ENCODE peak calls at places on chromosomes 6 and 20, in four cellular contexts. U, P, M and Z are unnamed samples.
A peak's percentile ranks its signal among the peaks of the same experiment; 100 is the strongest.

GRCh38 chr6:33589723-33590530 is 9.9 kb upstream of the BAK1 start:
- DNase-seq in P (peak; percentile 78), U (peak; percentile 75), M (peak; percentile 86), Z (peak; percentile 87)

GRCh38 chr6:14756370-14756769 is 489.5 kb upstream of the JARID2 start:
- DNase-seq in U (no peak), M (no peak), P (no peak), Z (no peak)

GRCh38 chr20:31927758-31928157 is 24.1 kb downstream of the PDRG1 start:
- DNase-seq in M (no peak), U (no peak), P (no peak), Z (no peak)

GRCh38 chr6:138297761-138298298 is 79.5 kb upstream of the PBOV1 start:
- DNase-seq in U (no peak), P (no peak), M (no peak), Z (no peak)

GRCh38 chr20:33796263-33796906 is 14.8 kb upstream of the CHMP4B start:
- DNase-seq in P (peak; percentile 89), U (no peak), M (no peak), Z (no peak)

GRCh38 chr20:41362748-41363140 is 3.9 kb downstream of the EMILIN3 start:
- DNase-seq in P (no peak), M (no peak), U (no peak), Z (no peak)

GRCh38 chr20:35286077-35286898 is 1.7 kb upstream of the EIF6 start:
- DNase-seq in P (no peak), M (no peak), U (no peak), Z (no peak)

GRCh38 chr20:63238491-63239126 is 2.9 kb downstream of the BIRC7 start:
- DNase-seq in U (no peak), M (no peak), P (no peak), Z (no peak)

GRCh38 chr20:61433816-61434215 is 181.8 kb downstream of the CDH4 start:
- DNase-seq in M (no peak), U (no peak), P (no peak), Z (no peak)

GRCh38 chr20:61435184-61435822 is 183.2 kb downstream of the CDH4 start:
- DNase-seq in M (no peak), U (no peak), P (no peak), Z (no peak)

GRCh38 chr20:61436268-61436667 is 184.2 kb downstream of the CDH4 start:
- DNase-seq in U (no peak), P (no peak), M (no peak), Z (no peak)

GRCh38 chr20:61435823-61436220 is 183.8 kb downstream of the CDH4 start:
- DNase-seq in P (no peak), M (no peak), U (no peak), Z (no peak)

DNA sequence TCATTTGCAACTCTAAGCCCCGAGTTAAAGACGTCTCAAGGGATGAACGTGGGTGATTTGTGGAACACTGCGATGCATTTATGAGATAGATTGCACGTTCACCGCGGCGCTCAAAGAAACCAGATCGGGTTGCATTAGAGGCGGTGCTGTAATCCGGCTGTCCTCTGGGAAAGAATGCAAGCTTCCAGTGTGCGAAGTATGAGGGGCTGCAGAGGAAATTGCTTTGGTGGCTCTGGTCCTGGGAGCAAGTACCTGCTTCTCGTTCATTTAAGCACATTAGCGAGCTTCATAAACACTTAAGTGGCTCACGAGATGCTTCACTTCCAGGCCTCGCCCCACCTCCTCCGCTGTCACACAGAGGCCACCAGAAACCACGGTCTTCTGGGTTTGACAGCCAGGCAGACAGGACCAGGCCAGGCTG is 182.3 kb downstream of the CDH4 start:
- DNase-seq in P (no peak), M (no peak), U (peak; percentile 43), Z (no peak)
- H3K4me1 ChIP-seq in P (no peaks in the 10 kb centered on the region), M (no peaks in the 10 kb centered on the region), U (peaks cover 9% of the 10 kb centered on the region), Z (no peaks in the 10 kb centered on the region)

GRCh38 chr20:59745716-59746115 is 141.4 kb downstream of the PHACTR3 start:
- DNase-seq in M (no peak), U (no peak), P (no peak), Z (no peak)

GRCh38 chr20:59743767-59744485 is 139.6 kb downstream of the PHACTR3 start:
- DNase-seq in M (no peak), U (no peak), P (no peak), Z (no peak)

GRCh38 chr20:59746155-59746554 is 141.8 kb downstream of the PHACTR3 start:
- DNase-seq in M (no peak), P (no peak), U (no peak), Z (no peak)

GRCh38 chr20:59744756-59745155 is 140.4 kb downstream of the PHACTR3 start:
- DNase-seq in P (no peak), U (no peak), M (no peak), Z (no peak)

GRCh38 chr20:59745201-59745600 is 140.9 kb downstream of the PHACTR3 start:
- DNase-seq in P (no peak), M (no peak), U (no peak), Z (no peak)
- H3K36me3 ChIP-seq in P (no peaks in the 10 kb centered on the region), M (no peaks in the 10 kb centered on the region), U (no peaks in the 10 kb centered on the region), Z (no peaks in the 10 kb centered on the region)

DNA sequence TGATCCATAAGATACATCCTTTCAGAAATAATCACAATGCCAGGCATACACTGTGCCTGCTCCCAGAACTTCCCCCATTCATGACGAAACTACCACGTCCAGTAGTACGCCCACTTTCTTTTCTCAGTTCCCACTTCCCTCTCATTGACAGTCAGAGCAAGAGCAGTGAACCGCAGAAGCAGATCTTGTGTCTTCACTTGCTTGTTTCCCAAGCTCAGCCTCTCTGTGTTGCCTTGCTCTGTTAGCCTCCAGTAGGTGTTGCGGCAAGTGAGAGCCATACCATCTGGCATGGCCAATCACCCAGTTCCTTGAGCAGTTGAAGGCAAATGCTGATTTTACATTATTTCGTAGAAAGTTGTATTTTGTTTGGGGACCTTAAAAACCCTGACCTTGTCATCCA is 11.7 kb downstream of the UST start:
- DNase-seq in P (no peak), U (no peak), M (no peak), Z (peak; percentile 62)
- H3K4me3 ChIP-seq in P (no peak overlapping the region), U (no peak overlapping the region), M (no peak overlapping the region), Z (no peak overlapping the region)

GRCh38 chr6:41537359-41537758 is 8.8 kb upstream of the FOXP4 start:
- DNase-seq in U (no peak), M (no peak), P (no peak), Z (no peak)

GRCh38 chr6:41536884-41537347 is 9.3 kb upstream of the FOXP4 start:
- DNase-seq in P (peak; percentile 95), M (peak; percentile 51), U (no peak), Z (peak; percentile 74)

GRCh38 chr6:41539204-41539603 is 7.0 kb upstream of the FOXP4 start:
- DNase-seq in U (no peak), M (no peak), P (no peak), Z (no peak)

GRCh38 chr6:41538556-41539182 is 7.5 kb upstream of the FOXP4 start:
- DNase-seq in M (no peak), P (no peak), U (no peak), Z (no peak)

GRCh38 chr6:41535766-41536165 is 10.4 kb upstream of the FOXP4 start:
- DNase-seq in P (no peak), M (no peak), U (no peak), Z (no peak)
- H3K4me1 ChIP-seq in P (peaks cover 17% of the 10 kb centered on the region), M (no peaks in the 10 kb centered on the region), U (no peaks in the 10 kb centered on the region), Z (peaks cover 31% of the 10 kb centered on the region)

GRCh38 chr6:17785094-17785787 is 78.5 kb upstream of the NUP153 start:
- DNase-seq in P (no peak), M (no peak), U (no peak), Z (no peak)

GRCh38 chr6:17780071-17780470 is 73.3 kb upstream of the NUP153 start:
- DNase-seq in P (no peak), M (no peak), U (peak; percentile 11), Z (no peak)
- H3K36me3 ChIP-seq in P (no peaks in the 10 kb centered on the region), M (no peaks in the 10 kb centered on the region), U (peaks cover 68% of the 10 kb centered on the region), Z (peaks cover 97% of the 10 kb centered on the region)

GRCh38 chr6:44216677-44217331 is at the start of gene MYMX:
- DNase-seq in M (no peak), U (no peak), P (peak; percentile 75), Z (no peak)

GRCh38 chr6:44214307-44214706 is 2.4 kb upstream of the MYMX start:
- DNase-seq in P (no peak), U (no peak), M (no peak), Z (no peak)

GRCh38 chr6:44219815-44220784 is 3.3 kb upstream of the SLC29A1 start:
- DNase-seq in P (no peak), M (no peak), U (no peak), Z (no peak)

GRCh38 chr6:44219053-44219814 is 2.5 kb downstream of the MYMX start:
- DNase-seq in M (peak; percentile 88), U (peak; percentile 94), P (peak; percentile 91), Z (peak; percentile 96)

GRCh38 chr6:44217332-44218143 is 812 bp downstream of the MYMX start:
- DNase-seq in P (peak; percentile 84), M (peak; percentile 54), U (no peak), Z (no peak)
- H3K4me3 ChIP-seq in P (no peak overlapping the region), M (no peak overlapping the region), U (no peak overlapping the region), Z (no peak overlapping the region)